ENCODE peak calls at places on chromosomes 1 and 21, in four cellular contexts. One of them, this sample, is unnamed.

GRCh38 chr1:234613992-234614584 is 4.1 kb upstream of the IRF2BP2 start:
- DNase-seq in mesendoderm: no peak
- DNase-seq in H1: no peak
- DNase-seq in IMR-90: no peak
- DNase-seq in this sample: no peak

GRCh38 chr21:42530167-42530518 is 16.5 kb downstream of the SLC37A1 start:
- DNase-seq in mesendoderm: no peak
- DNase-seq in H1: no peak
- DNase-seq in IMR-90: no peak
- DNase-seq in this sample: no peak

GRCh38 chr1:54219688-54220003 is 19.7 kb downstream of the MRPL37 start:
- DNase-seq in H1: no peak
- DNase-seq in mesendoderm: no peak
- DNase-seq in IMR-90: peak; percentile 40
- DNase-seq in this sample: no peak

GRCh38 chr1:38708701-38709258 is 150.8 kb downstream of the RRAGC start:
- DNase-seq in mesendoderm: no peak
- DNase-seq in H1: no peak
- DNase-seq in IMR-90: no peak
- DNase-seq in this sample: no peak

GRCh38 chr1:178621822-178622221 is 103.2 kb upstream of the RALGPS2 start:
- DNase-seq in IMR-90: no peak
- DNase-seq in H1: no peak
- DNase-seq in mesendoderm: no peak
- DNase-seq in this sample: no peak

GRCh38 chr1:86200901-86201300 is 44.3 kb upstream of the COL24A1 start:
- DNase-seq in IMR-90: no peak
- DNase-seq in mesendoderm: no peak
- DNase-seq in H1: no peak
- DNase-seq in this sample: no peak

GRCh38 chr1:71135571-71135970 is 54.7 kb upstream of the ZRANB2 start:
- DNase-seq in H1: no peak
- DNase-seq in mesendoderm: no peak
- DNase-seq in IMR-90: no peak
- DNase-seq in this sample: no peak

GRCh38 chr1:58000821-58001220 is 545.7 kb downstream of the OMA1 start:
- DNase-seq in H1: no peak
- DNase-seq in IMR-90: no peak
- DNase-seq in mesendoderm: no peak
- DNase-seq in this sample: no peak

GRCh38 chr1:67856921-67857320 is 23.7 kb upstream of the GNG12 start:
- DNase-seq in H1: no peak
- DNase-seq in mesendoderm: no peak
- DNase-seq in IMR-90: no peak
- DNase-seq in this sample: no peak

GRCh38 chr1:230077436-230078221 is 10.6 kb downstream of the GALNT2 start:
- DNase-seq in mesendoderm: peak; percentile 49
- DNase-seq in IMR-90: peak; percentile 61
- DNase-seq in H1: no peak
- DNase-seq in this sample: no peak

GRCh38 chr1:155219592-155220031 is 11.1 kb downstream of the MTX1 start:
- DNase-seq in mesendoderm: peak; percentile 37
- DNase-seq in IMR-90: no peak
- DNase-seq in H1: no peak
- DNase-seq in this sample: peak; percentile 50

GRCh38 chr1:8343464-8344001 is 25.6 kb downstream of the SLC45A1 start:
- DNase-seq in mesendoderm: no peak
- DNase-seq in H1: no peak
- DNase-seq in IMR-90: peak; percentile 98
- DNase-seq in this sample: peak; percentile 26

GRCh38 chr21:42002421-42002958 is 7.7 kb downstream of the ZBTB21 start:
- DNase-seq in mesendoderm: no peak
- DNase-seq in IMR-90: peak; percentile 98
- DNase-seq in H1: no peak
- DNase-seq in this sample: no peak

GRCh38 chr1:94270801-94271203 is 33.4 kb upstream of the ARHGAP29 start:
- DNase-seq in mesendoderm: no peak
- DNase-seq in H1: no peak
- DNase-seq in IMR-90: peak; percentile 86
- DNase-seq in this sample: no peak

GRCh38 chr1:14140800-14141526 is 441.0 kb downstream of the PRDM2 start:
- DNase-seq in mesendoderm: no peak
- DNase-seq in H1: no peak
- DNase-seq in IMR-90: no peak
- DNase-seq in this sample: no peak

GRCh38 chr1:230031131-230031530 is 35.9 kb upstream of the GALNT2 start:
- DNase-seq in IMR-90: no peak
- DNase-seq in mesendoderm: no peak
- DNase-seq in H1: no peak
- DNase-seq in this sample: no peak

GRCh38 chr1:207311888-207312603 is 9.4 kb upstream of the CD55 start:
- DNase-seq in mesendoderm: peak; percentile 51
- DNase-seq in H1: no peak
- DNase-seq in IMR-90: no peak
- DNase-seq in this sample: no peak

GRCh38 chr1:47449702-47450552 is 12.1 kb downstream of the FOXD2 start:
- DNase-seq in H1: no peak
- DNase-seq in mesendoderm: peak; percentile 73
- DNase-seq in IMR-90: no peak
- DNase-seq in this sample: peak; percentile 84

GRCh38 chr1:62377043-62377562 is 57.9 kb upstream of the KANK4 start:
- DNase-seq in IMR-90: no peak
- DNase-seq in H1: no peak
- DNase-seq in mesendoderm: no peak
- DNase-seq in this sample: no peak

GRCh38 chr1:232393010-232393833 is 236.7 kb downstream of the SIPA1L2 start:
- DNase-seq in mesendoderm: peak; percentile 43
- DNase-seq in H1: no peak
- DNase-seq in IMR-90: peak; percentile 32
- DNase-seq in this sample: peak; percentile 25

GRCh38 chr1:154326546-154327465 is 1.5 kb downstream of the ATP8B2 start:
- DNase-seq in mesendoderm: no peak
- DNase-seq in H1: no peak
- DNase-seq in IMR-90: peak; percentile 64
- DNase-seq in this sample: peak; percentile 27

GRCh38 chr21:31157756-31158155 is 119.5 kb upstream of the KRTAP19-8 start:
- DNase-seq in IMR-90: no peak
- DNase-seq in H1: no peak
- DNase-seq in mesendoderm: peak; percentile 94
- DNase-seq in this sample: no peak

GRCh38 chr1:93766451-93766850 is 84.8 kb upstream of the BCAR3 start:
- DNase-seq in IMR-90: no peak
- DNase-seq in H1: no peak
- DNase-seq in mesendoderm: peak; percentile 79
- DNase-seq in this sample: no peak

GRCh38 chr1:223233410-223234163 is 90.5 kb upstream of the TLR5 start:
- DNase-seq in H1: no peak
- DNase-seq in mesendoderm: peak; percentile 32
- DNase-seq in IMR-90: peak; percentile 92
- DNase-seq in this sample: peak; percentile 23

GRCh38 chr1:177346960-177347359 is 176.2 kb downstream of the BRINP2 start:
- DNase-seq in H1: no peak
- DNase-seq in IMR-90: no peak
- DNase-seq in mesendoderm: no peak
- DNase-seq in this sample: no peak

GRCh38 chr1:90717665-90718410 is 736 bp upstream of the BARHL2 start:
- DNase-seq in H1: no peak
- DNase-seq in IMR-90: peak; percentile 5
- DNase-seq in mesendoderm: peak; percentile 73
- DNase-seq in this sample: peak; percentile 86

GRCh38 chr1:24735619-24736375 is 9.4 kb upstream of the CLIC4 start:
- DNase-seq in mesendoderm: peak; percentile 93
- DNase-seq in IMR-90: peak; percentile 52
- DNase-seq in H1: no peak
- DNase-seq in this sample: no peak

GRCh38 chr1:87089070-87089736 is 174.8 kb downstream of the HS2ST1 start:
- DNase-seq in mesendoderm: no peak
- DNase-seq in IMR-90: no peak
- DNase-seq in H1: no peak
- DNase-seq in this sample: no peak

GRCh38 chr1:182765416-182765815 is 24.2 kb upstream of the NPL start:
- DNase-seq in mesendoderm: no peak
- DNase-seq in H1: no peak
- DNase-seq in IMR-90: no peak
- DNase-seq in this sample: no peak

GRCh38 chr1:21833392-21833976 is 21.4 kb downstream of the LDLRAD2 start:
- DNase-seq in IMR-90: no peak
- DNase-seq in mesendoderm: no peak
- DNase-seq in H1: no peak
- DNase-seq in this sample: no peak
- H4K5ac ChIP-seq in IMR-90: no peak overlapping the region
- H4K5ac ChIP-seq in mesendoderm: no peak overlapping the region
- H4K5ac ChIP-seq in H1: no peak overlapping the region
- H4K5ac ChIP-seq in this sample: no peak overlapping the region

DNA sequence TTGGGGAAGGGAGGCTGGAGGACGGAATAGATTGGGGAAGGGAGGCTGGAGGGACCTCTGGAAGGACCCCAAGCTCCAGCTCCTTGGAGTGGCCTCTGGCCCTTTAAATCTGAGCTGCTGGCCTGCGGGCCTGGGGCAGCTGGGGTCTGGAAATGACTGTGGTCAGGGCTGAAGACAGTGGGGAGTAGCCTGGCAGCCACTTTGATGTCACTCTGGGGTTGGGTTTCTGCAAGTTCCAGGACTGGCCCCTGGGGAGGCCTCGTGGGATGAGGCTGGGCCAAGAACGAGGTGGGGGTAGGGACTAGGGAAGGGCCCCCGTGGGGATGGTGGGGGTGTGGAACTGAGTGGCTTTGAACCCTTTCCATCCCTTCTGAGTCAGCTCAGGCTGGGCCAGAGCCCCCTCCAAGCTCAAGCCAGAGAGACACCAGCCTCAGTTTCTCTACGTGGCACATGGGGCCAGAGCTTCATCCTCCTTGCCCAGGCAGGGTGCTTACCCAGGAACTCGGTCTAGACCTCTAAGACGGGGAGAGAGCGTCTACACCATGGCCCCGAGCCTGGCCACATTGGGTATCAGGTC is 59.7 kb downstream of the ALPL start:
- DNase-seq in mesendoderm: no peak
- DNase-seq in IMR-90: no peak
- DNase-seq in H1: no peak
- DNase-seq in this sample: no peak
- H4K5ac ChIP-seq in mesendoderm: no peak overlapping the region
- H4K5ac ChIP-seq in IMR-90: peak overlapping the region; percentile 52
- H4K5ac ChIP-seq in H1: no peak overlapping the region
- H4K5ac ChIP-seq in this sample: no peak overlapping the region

GRCh38 chr21:46196733-46197132 is 12.5 kb upstream of the SPATC1L start:
- DNase-seq in IMR-90: no peak
- DNase-seq in mesendoderm: no peak
- DNase-seq in H1: no peak
- DNase-seq in this sample: no peak

GRCh38 chr21:46195595-46196195 is 11.4 kb upstream of the SPATC1L start:
- DNase-seq in mesendoderm: no peak
- DNase-seq in IMR-90: no peak
- DNase-seq in H1: no peak
- DNase-seq in this sample: no peak

GRCh38 chr21:46191686-46192575 is 7.7 kb upstream of the SPATC1L start:
- DNase-seq in IMR-90: no peak
- DNase-seq in mesendoderm: no peak
- DNase-seq in H1: no peak
- DNase-seq in this sample: no peak

GRCh38 chr21:46193829-46194373 is 9.6 kb upstream of the SPATC1L start:
- DNase-seq in IMR-90: no peak
- DNase-seq in mesendoderm: no peak
- DNase-seq in H1: no peak
- DNase-seq in this sample: no peak

DNA sequence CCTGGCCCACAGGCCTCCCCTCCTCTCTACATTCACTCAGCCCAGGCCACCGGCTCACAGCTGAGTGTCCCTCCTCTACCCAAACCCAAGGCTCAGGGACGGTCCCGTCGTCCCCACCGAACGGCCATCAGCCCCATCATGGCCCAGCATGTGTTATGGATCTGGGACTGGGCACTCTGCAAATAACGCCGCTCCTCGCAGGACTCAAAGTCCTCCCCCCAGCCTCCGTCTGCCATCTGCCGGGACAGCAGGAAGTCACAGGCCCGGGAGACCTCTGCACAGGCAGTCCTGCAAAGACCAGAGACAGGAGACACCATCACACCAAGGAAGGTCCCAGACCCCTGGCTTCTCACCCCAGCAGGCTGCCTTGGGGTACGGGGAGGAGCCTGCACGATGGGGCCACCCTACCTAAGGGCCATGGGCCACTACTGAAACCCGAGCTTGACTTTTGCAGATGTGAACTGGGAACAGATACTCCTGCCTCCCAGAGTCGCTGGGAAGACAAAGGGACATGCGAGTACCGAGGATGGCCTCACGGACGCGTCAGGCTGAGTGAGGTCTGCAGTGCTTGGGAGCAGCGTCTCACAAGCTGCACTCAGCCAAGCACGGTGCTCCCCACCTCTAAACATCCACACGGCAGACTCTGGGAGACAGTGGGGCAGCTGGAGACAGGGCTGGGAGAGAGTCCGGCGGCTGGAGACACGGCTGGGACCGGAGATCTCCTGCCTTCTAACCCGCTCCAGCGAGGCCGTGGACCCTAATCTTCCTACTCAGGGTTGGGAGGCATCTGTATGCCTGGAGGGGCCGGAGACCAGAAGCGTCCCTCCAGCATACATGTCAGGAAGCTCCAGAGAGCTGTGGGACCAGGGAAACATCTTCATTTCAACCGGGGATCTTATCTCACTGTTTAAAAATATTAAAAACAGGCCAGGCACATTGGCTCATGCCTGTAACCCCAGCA is 10.4 kb upstream of the SPATC1L start:
- DNase-seq in H1: no peak
- DNase-seq in mesendoderm: no peak
- DNase-seq in IMR-90: no peak
- DNase-seq in this sample: peak; percentile 26
- H4K5ac ChIP-seq in H1: no peak overlapping the region
- H4K5ac ChIP-seq in mesendoderm: no peak overlapping the region
- H4K5ac ChIP-seq in IMR-90: no peak overlapping the region
- H4K5ac ChIP-seq in this sample: no peak overlapping the region

GRCh38 chr1:26784886-26785285 is 2.9 kb upstream of the PIGV start:
- DNase-seq in IMR-90: no peak
- DNase-seq in H1: no peak
- DNase-seq in mesendoderm: peak; percentile 34
- DNase-seq in this sample: no peak
- H4K5ac ChIP-seq in IMR-90: peak overlapping the region; percentile 15
- H4K5ac ChIP-seq in H1: no peak overlapping the region
- H4K5ac ChIP-seq in mesendoderm: no peak overlapping the region
- H4K5ac ChIP-seq in this sample: no peak overlapping the region

DNA sequence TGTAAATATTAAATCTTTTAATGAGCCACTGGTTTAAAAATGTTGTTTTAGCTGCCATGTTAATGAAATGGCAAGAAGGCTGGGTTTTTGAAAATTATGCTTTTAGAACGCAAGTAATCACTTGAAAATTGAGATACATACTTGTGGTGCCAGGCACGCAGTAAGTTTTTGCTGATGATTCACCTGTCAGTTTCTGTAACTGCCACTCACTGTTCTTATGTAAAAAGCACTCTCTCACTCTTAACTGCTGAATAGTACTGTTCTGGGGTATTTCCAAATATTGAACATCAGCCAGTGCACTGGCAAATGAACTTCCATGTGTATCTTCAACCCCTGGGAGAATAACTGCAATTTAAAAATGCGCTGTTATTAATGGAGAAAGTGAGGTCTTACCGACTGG is 17.9 kb downstream of the LGALS8 start:
- DNase-seq in mesendoderm: no peak
- DNase-seq in H1: no peak
- DNase-seq in IMR-90: no peak
- DNase-seq in this sample: no peak
- H4K5ac ChIP-seq in mesendoderm: no peak overlapping the region
- H4K5ac ChIP-seq in H1: no peak overlapping the region
- H4K5ac ChIP-seq in IMR-90: no peak overlapping the region
- H4K5ac ChIP-seq in this sample: no peak overlapping the region

This sample was measured in H9.